ENCODE peak calls at places on chromosomes 16 and 17, in six cellular contexts. W is heart right ventricle; L is A673; X is CD4-positive, CD25-positive, alpha-beta regulatory T cell; V is effector memory CD4-positive, alpha-beta T cell; O is CD8-positive, alpha-beta memory T cell. F is an unnamed sample.

GRCh38 chr16:69865701-69866100 is 85.4 kb upstream of the CLEC18A start:
- DNase-seq in W (peak; percentile 23), L (no peak), X (no peak), V (no peak), O (no peak), F (no peak)

GRCh38 chr16:50570354-50570753 is 22.2 kb downstream of the NKD1 start:
- DNase-seq in W (no peak), L (no peak), X (no peak), V (no peak), O (no peak), F (no peak)

GRCh38 chr17:64773836-64774761 is 112.0 kb upstream of the SMURF2 start:
- DNase-seq in W (no peak), L (peak; percentile 77), X (no peak), V (no peak), O (no peak), F (peak; percentile 81)

GRCh38 chr17:65013613-65014391 is 42.7 kb downstream of the GNA13 start:
- DNase-seq in W (no peak), L (no peak), X (peak; percentile 54), V (no peak), O (peak; percentile 19), F (no peak)

GRCh38 chr16:46928811-46929210 is 44.6 kb downstream of the GPT2 start:
- DNase-seq in W (no peak), L (no peak), X (no peak), V (no peak), O (no peak), F (no peak)

GRCh38 chr16:30407794-30408534 is 558 bp downstream of the ZNF771 start:
- DNase-seq in W (no peak), L (peak; percentile 85), X (no peak), V (no peak), O (no peak), F (no peak)

GRCh38 chr16:24955975-24956731 is 59.0 kb downstream of the ARHGAP17 start:
- DNase-seq in W (peak; percentile 7), L (no peak), X (no peak), V (no peak), O (no peak), F (no peak)

GRCh38 chr16:52318259-52319008 is 228.5 kb downstream of the TOX3 start:
- DNase-seq in W (no peak), L (no peak), X (no peak), V (no peak), O (no peak), F (no peak)

GRCh38 chr17:38656959-38657823 is 17.6 kb downstream of the EPOP start:
- DNase-seq in W (no peak), L (no peak), X (no peak), V (no peak), O (no peak), F (no peak)
- H3K27me3 ChIP-seq in W (peaks cover 31% of the 10 kb centered on the region), L (no peaks in the 10 kb centered on the region), X (no peaks in the 10 kb centered on the region), V (peaks cover 10% of the 10 kb centered on the region), O (peaks cover 12% of the 10 kb centered on the region), F (peaks cover 5% of the 10 kb centered on the region)

GRCh38 chr16:68644715-68645493 is at the start of gene CDH3:
- DNase-seq in W (no peak), L (peak; percentile 69), X (no peak), V (no peak), O (no peak), F (peak; percentile 96)
- H3K4me3 ChIP-seq in W (no peak within 1 kb of the TSS), L (peak within 1 kb of the TSS; percentile 34), X (peak within 1 kb of the TSS; percentile 55), V (peak within 1 kb of the TSS; percentile 48), O (no peak within 1 kb of the TSS), F (peak within 1 kb of the TSS; percentile 61)

GRCh38 chr17:29180788-29181160 is 576 bp upstream of the MYO18A start:
- DNase-seq in W (no peak), L (no peak), X (no peak), V (no peak), O (no peak), F (no peak)

GRCh38 chr17:29180051-29180787 is at the start of gene MYO18A:
- DNase-seq in W (peak; percentile 78), L (peak; percentile 85), X (peak; percentile 80), V (peak; percentile 67), O (peak; percentile 71), F (no peak)

GRCh38 chr17:29179232-29180036 is 764 bp downstream of the MYO18A start:
- DNase-seq in W (peak; percentile 58), L (no peak), X (no peak), V (no peak), O (no peak), F (peak; percentile 94)

GRCh38 chr17:29178750-29179231 is 1.4 kb downstream of the MYO18A start:
- DNase-seq in W (no peak), L (no peak), X (no peak), V (no peak), O (no peak), F (no peak)

GRCh38 chr17:29181226-29181625 is 1.0 kb upstream of the MYO18A start:
- DNase-seq in W (no peak), L (no peak), X (no peak), V (no peak), O (no peak), F (no peak)
- H3K27ac ChIP-seq in W (no peak overlapping the region), L (no peak overlapping the region), X (no peak overlapping the region), V (no peak overlapping the region), O (no peak overlapping the region), F (peak overlapping the region; percentile 90)

GRCh38 chr17:55263565-55264272 is 1.0 kb upstream of the HLF start:
- DNase-seq in W (no peak), L (no peak), X (peak; percentile 24), V (no peak), O (no peak), F (no peak)

GRCh38 chr17:55264640-55265298 is at the start of gene HLF:
- DNase-seq in W (peak; percentile 82), L (peak; percentile 90), X (peak; percentile 89), V (peak; percentile 68), O (peak; percentile 53), F (no peak)

GRCh38 chr17:55266051-55266957 is 1.5 kb downstream of the HLF start:
- DNase-seq in W (no peak), L (no peak), X (peak; percentile 11), V (no peak), O (no peak), F (no peak)

GRCh38 chr17:55265434-55266021 is 768 bp downstream of the HLF start:
- DNase-seq in W (no peak), L (no peak), X (no peak), V (peak; percentile 16), O (no peak), F (no peak)

GRCh38 chr17:55264273-55264639 is 504 bp upstream of the HLF start:
- DNase-seq in W (no peak), L (no peak), X (no peak), V (no peak), O (no peak), F (no peak)
- H3K27me3 ChIP-seq in W (peaks cover 27% of the 10 kb centered on the region), L (no peaks in the 10 kb centered on the region), X (peaks cover 38% of the 10 kb centered on the region), V (no peaks in the 10 kb centered on the region), O (peaks cover 18% of the 10 kb centered on the region), F (peaks cover 60% of the 10 kb centered on the region)

GRCh38 chr16:85329059-85329812 is 217.0 kb upstream of the CIBAR2 start:
- DNase-seq in W (no peak), L (peak; percentile 73), X (no peak), V (no peak), O (no peak), F (no peak)
- H3K4me3 ChIP-seq in W (no peak overlapping the region), L (peak overlapping the region; percentile 20), X (no peak overlapping the region), V (no peak overlapping the region), O (no peak overlapping the region), F (no peak overlapping the region)

GRCh38 chr16:56369202-56369601 is 56.1 kb downstream of the AMFR start:
- DNase-seq in W (no peak), L (no peak), X (no peak), V (no peak), O (no peak), F (no peak)

GRCh38 chr16:56370836-56371235 is 54.5 kb downstream of the AMFR start:
- DNase-seq in W (no peak), L (no peak), X (no peak), V (no peak), O (no peak), F (no peak)

GRCh38 chr16:56371383-56371937 is 53.9 kb downstream of the AMFR start:
- DNase-seq in W (no peak), L (no peak), X (no peak), V (no peak), O (no peak), F (no peak)

GRCh38 chr16:56368545-56368944 is 56.8 kb downstream of the AMFR start:
- DNase-seq in W (no peak), L (no peak), X (no peak), V (no peak), O (no peak), F (no peak)

DNA sequence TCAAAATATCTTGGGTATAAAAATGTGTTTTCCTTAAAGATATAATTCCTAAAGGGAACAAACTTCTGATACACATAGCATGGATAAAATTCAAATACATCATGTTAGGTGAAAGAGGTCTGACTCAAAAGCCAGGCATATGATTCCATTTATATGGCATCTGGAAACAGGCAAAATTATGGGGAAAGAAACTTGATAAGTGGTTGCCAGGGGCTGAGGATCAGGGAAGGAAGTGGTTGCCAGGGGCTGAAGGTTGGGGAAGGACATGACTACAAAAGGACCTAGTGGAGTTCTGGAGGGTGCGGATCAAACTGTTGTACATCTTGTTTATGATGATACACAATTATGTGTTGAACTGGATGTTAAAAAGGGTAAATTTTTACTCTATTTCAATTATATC is 55.2 kb downstream of the AMFR start:
- DNase-seq in W (no peak), L (no peak), X (no peak), V (no peak), O (no peak), F (no peak)
- H3K27ac ChIP-seq in W (peak overlapping the region; percentile 20), L (no peak overlapping the region), X (no peak overlapping the region), V (no peak overlapping the region), O (no peak overlapping the region), F (no peak overlapping the region)

GRCh38 chr17:66971730-66972441 is 7.4 kb downstream of the CACNG4 start:
- DNase-seq in W (no peak), L (no peak), X (no peak), V (no peak), O (no peak), F (no peak)
- H3K27me3 ChIP-seq in W (peaks cover 83% of the 10 kb centered on the region), L (peaks cover under 1% of the 10 kb centered on the region), X (peaks cover 19% of the 10 kb centered on the region), V (peaks cover 15% of the 10 kb centered on the region), O (peaks cover 3% of the 10 kb centered on the region), F (no peaks in the 10 kb centered on the region)

F was measured in RWPE2.